ENCODE peak calls at places on chromosomes 7 and 10, in six cellular contexts. A is CD4-positive, alpha-beta T cell; I is AG08395; E is T1000; C is nucleus accumbens; O is ecto neural progenitor cell. R is an unnamed sample.

GRCh38 chr10:88194041-88194887 is 330.8 kb downstream of the PTEN start:
- DNase-seq in A (peak), I (peak), E (no peak), C (no peak), O (no peak), R (no peak)

GRCh38 chr10:6665847-6666246 is 85.8 kb upstream of the PRKCQ start:
- DNase-seq in A (peak), I (no peak), E (no peak), C (no peak), O (no peak), R (no peak)

GRCh38 chr7:96097802-96098201 is 224.1 kb downstream of the SLC25A13 start:
- DNase-seq in A (no peak), I (peak), E (no peak), C (no peak), O (no peak), R (no peak)

GRCh38 chr10:127347202-127347959 is 151.0 kb upstream of the INSYN2A start:
- DNase-seq in A (no peak), I (no peak), E (no peak), C (no peak), O (no peak), R (no peak)

GRCh38 chr10:78597791-78598555 is 470.8 kb upstream of the ZMIZ1 start:
- DNase-seq in A (no peak), I (no peak), E (no peak), C (no peak), O (peak), R (no peak)

GRCh38 chr7:22663319-22663718 is 63.7 kb upstream of the IL6 start:
- DNase-seq in A (no peak), I (peak), E (no peak), C (no peak), O (no peak), R (peak)

GRCh38 chr10:48602401-48603135 is 2.3 kb downstream of the ARHGAP22 start:
- DNase-seq in A (no peak), I (peak), E (no peak), C (no peak), O (peak), R (no peak)

GRCh38 chr10:79981673-79982485 is 33.0 kb upstream of the SFTPD start:
- DNase-seq in A (no peak), I (peak), E (peak), C (peak), O (peak), R (peak)

GRCh38 chr10:30885423-30885822 is 146.2 kb downstream of the ZNF438 start:
- DNase-seq in A (no peak), I (no peak), E (no peak), C (no peak), O (no peak), R (no peak)

GRCh38 chr10:62514079-62514693 is 140.0 kb downstream of the ZNF365 start:
- DNase-seq in A (no peak), I (peak), E (no peak), C (no peak), O (no peak), R (no peak)

GRCh38 chr7:151940048-151940845 is 16.0 kb upstream of the GALNTL5 start:
- DNase-seq in A (no peak), I (peak), E (no peak), C (no peak), O (no peak), R (no peak)

GRCh38 chr10:99682032-99682431 is 22.7 kb downstream of the ENTPD7 start:
- DNase-seq in A (no peak), I (no peak), E (no peak), C (no peak), O (no peak), R (no peak)

GRCh38 chr10:17033529-17034250 is 95.9 kb downstream of the CUBN start:
- DNase-seq in A (no peak), I (no peak), E (no peak), C (no peak), O (no peak), R (no peak)

GRCh38 chr10:18224626-18225445 is 84.6 kb downstream of the CACNB2 start:
- DNase-seq in A (no peak), I (no peak), E (no peak), C (no peak), O (no peak), R (no peak)

GRCh38 chr10:57142925-57143576 is 782.0 kb upstream of the ZWINT start:
- DNase-seq in A (no peak), I (no peak), E (no peak), C (no peak), O (no peak), R (no peak)

GRCh38 chr7:74252893-74253292 is 1.3 kb downstream of the RFC2 start:
- DNase-seq in A (no peak), I (no peak), E (no peak), C (no peak), O (no peak), R (no peak)

GRCh38 chr10:102421645-102422585 is 1.3 kb downstream of the FBXL15 start:
- DNase-seq in A (no peak), I (no peak), E (no peak), C (no peak), O (no peak), R (no peak)

GRCh38 chr10:102674566-102674965 is 30.3 kb downstream of the TRIM8 start:
- DNase-seq in A (no peak), I (no peak), E (no peak), C (no peak), O (no peak), R (no peak)

GRCh38 chr10:113746188-113746950 is 5.1 kb upstream of the PLEKHS1 start:
- DNase-seq in A (no peak), I (peak), E (no peak), C (no peak), O (no peak), R (peak)

GRCh38 chr7:80900583-80901576 is 18.0 kb downstream of the SEMA3C start:
- DNase-seq in A (no peak), I (peak), E (no peak), C (no peak), O (no peak), R (no peak)

GRCh38 chr10:63711866-63712716 is 190.9 kb downstream of the REEP3 start:
- DNase-seq in A (no peak), I (peak), E (peak), C (peak), O (no peak), R (peak)

R was measured in hepatic stellate cell.